ENCODE peak calls at places on chromosome 20, in seven cellular contexts. C is H9, X is mesenchymal stem cell, Z is mesendoderm, S is neuronal stem cell, T is H1, A is trophoblast cell. B is an unnamed sample.

GRCh38 chr20:57102160-57102559 is 164.3 kb downstream of the BMP7 start:
- DNase-seq in C (no peak), X (no peak), Z (no peak), S (no peak), T (no peak), A (no peak), B (no peak)

GRCh38 chr20:16922834-16923233 is 174.7 kb downstream of the OTOR start:
- DNase-seq in C (no peak), X (peak), Z (peak), S (no peak), T (no peak), A (peak), B (peak)

GRCh38 chr20:38256021-38256420 is 4.5 kb downstream of the KIAA1755 start:
- DNase-seq in C (no peak), X (no peak), Z (no peak), S (no peak), T (no peak), A (no peak), B (no peak)

GRCh38 chr20:21534453-21534852 is 20.6 kb upstream of the NKX2-2 start:
- DNase-seq in C (no peak), X (no peak), Z (no peak), S (no peak), T (no peak), A (no peak), B (no peak)

GRCh38 chr20:37142708-37143107 is 36.4 kb upstream of the RPN2 start:
- DNase-seq in C (no peak), X (peak), Z (no peak), S (no peak), T (no peak), A (peak), B (peak)

GRCh38 chr20:35311409-35311808 is 19.2 kb upstream of the FAM83C start:
- DNase-seq in C (peak), X (no peak), Z (peak), S (no peak), T (no peak), A (peak), B (peak)

GRCh38 chr20:34512266-34512954 is 3.8 kb upstream of the DYNLRB1 start:
- DNase-seq in C (no peak), X (peak), Z (no peak), S (no peak), T (no peak), A (no peak), B (peak)

GRCh38 chr20:60695223-60695622 is 556.8 kb upstream of the CDH4 start:
- DNase-seq in C (no peak), X (peak), Z (peak), S (no peak), T (no peak), A (no peak), B (peak)

GRCh38 chr20:17947474-17947815 is 21.1 kb downstream of the SNX5 start:
- DNase-seq in C (no peak), X (no peak), Z (no peak), S (no peak), T (no peak), A (no peak), B (no peak)

GRCh38 chr20:24895898-24896658 is 53.0 kb upstream of the CST7 start:
- DNase-seq in C (no peak), X (no peak), Z (no peak), S (no peak), T (no peak), A (no peak), B (no peak)

GRCh38 chr20:19757487-19757972 is 528 bp upstream of the RIN2 start:
- DNase-seq in C (peak), X (peak), Z (peak), S (peak), T (peak), A (peak), B (peak)

GRCh38 chr20:21613512-21613911 is 92.0 kb upstream of the PAX1 start:
- DNase-seq in C (no peak), X (no peak), Z (no peak), S (no peak), T (no peak), A (no peak), B (no peak)

GRCh38 chr20:35315199-35316020 is 23.2 kb upstream of the FAM83C start:
- DNase-seq in C (no peak), X (peak), Z (no peak), S (no peak), T (no peak), A (no peak), B (peak)

DNA sequence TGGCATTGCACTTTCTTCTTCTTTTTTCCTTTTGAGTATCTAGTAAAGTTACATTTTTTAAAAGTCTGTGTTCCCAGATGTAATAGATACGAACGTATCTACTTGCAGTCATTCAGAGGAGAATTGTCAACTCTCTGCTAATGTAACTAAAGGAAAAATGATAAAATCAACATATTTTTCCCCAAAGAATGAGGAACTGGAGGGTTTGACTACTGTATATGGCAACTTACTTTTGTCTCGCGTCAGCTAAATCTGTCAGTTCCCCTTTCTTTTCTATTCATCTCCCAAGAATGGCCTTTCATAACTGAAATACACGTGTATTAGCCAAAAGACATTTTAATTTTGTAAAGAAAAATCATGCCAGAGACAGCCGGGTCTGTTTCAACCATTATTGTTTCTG is 5.4 kb downstream of the EYA2 start:
- DNase-seq in C (no peak), X (no peak), Z (no peak), S (no peak), T (no peak), A (peak), B (no peak)
- H2BK5ac ChIP-seq in C (no peak), X (no peak), Z (no peak), S (no peak), T (no peak), A (no peak), B (no peak)

GRCh38 chr20:15317546-15318242 is 980.3 kb upstream of the FLRT3 start:
- DNase-seq in C (no peak), X (no peak), Z (no peak), S (no peak), T (no peak), A (no peak), B (no peak)
- H2BK5ac ChIP-seq in C (no peak), X (no peak), Z (no peak), S (no peak), T (no peak), A (no peak), B (no peak)

GRCh38 chr20:52996130-52996529 is 24.0 kb downstream of the TSHZ2 start:
- DNase-seq in C (no peak), X (no peak), Z (no peak), S (no peak), T (no peak), A (no peak), B (no peak)

GRCh38 chr20:52994184-52994970 is 22.2 kb downstream of the TSHZ2 start:
- DNase-seq in C (no peak), X (no peak), Z (no peak), S (no peak), T (no peak), A (no peak), B (no peak)

GRCh38 chr20:52991783-52992182 is 19.6 kb downstream of the TSHZ2 start:
- DNase-seq in C (no peak), X (peak), Z (no peak), S (no peak), T (no peak), A (no peak), B (no peak)

GRCh38 chr20:52992632-52993031 is 20.5 kb downstream of the TSHZ2 start:
- DNase-seq in C (no peak), X (peak), Z (no peak), S (no peak), T (no peak), A (peak), B (no peak)

DNA sequence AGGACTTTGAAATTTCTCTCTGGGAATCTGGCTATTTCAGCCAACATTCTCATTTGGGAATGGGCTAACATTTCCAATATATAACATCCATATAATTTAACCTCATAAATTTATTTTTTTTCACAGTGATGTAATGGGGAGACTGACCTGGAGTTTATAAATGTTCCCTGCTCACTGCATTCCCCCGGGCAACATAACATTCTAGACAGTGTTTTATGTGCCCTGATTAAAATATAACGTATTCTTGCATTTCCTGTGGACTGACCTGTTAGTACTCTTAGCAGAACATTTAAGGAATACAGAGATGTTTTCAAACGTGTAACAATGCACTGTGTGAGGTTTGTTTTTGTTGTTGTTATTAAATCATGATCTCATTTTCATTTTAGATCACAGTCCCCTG is 20.9 kb downstream of the TSHZ2 start:
- DNase-seq in C (no peak), X (peak), Z (no peak), S (no peak), T (no peak), A (no peak), B (no peak)
- H2BK5ac ChIP-seq in C (no peak), X (no peak), Z (no peak), S (no peak), T (no peak), A (no peak), B (no peak)

GRCh38 chr20:43514062-43514971 is 6.8 kb downstream of the L3MBTL1 start:
- DNase-seq in C (peak), X (peak), Z (peak), S (peak), T (peak), A (peak), B (peak)

GRCh38 chr20:43513298-43514061 is 6.0 kb downstream of the L3MBTL1 start:
- DNase-seq in C (no peak), X (no peak), Z (no peak), S (no peak), T (no peak), A (no peak), B (no peak)

GRCh38 chr20:43511879-43512278 is 4.4 kb downstream of the L3MBTL1 start:
- DNase-seq in C (no peak), X (no peak), Z (no peak), S (no peak), T (no peak), A (no peak), B (no peak)

GRCh38 chr20:43516251-43516824 is 8.8 kb downstream of the L3MBTL1 start:
- DNase-seq in C (no peak), X (no peak), Z (no peak), S (no peak), T (no peak), A (no peak), B (no peak)

GRCh38 chr20:43515628-43516027 is 8.1 kb downstream of the L3MBTL1 start:
- DNase-seq in C (no peak), X (no peak), Z (no peak), S (no peak), T (no peak), A (no peak), B (no peak)
- H2BK5ac ChIP-seq in C (no peak), X (no peak), Z (no peak), S (no peak), T (no peak), A (no peak), B (no peak)